ENCODE peak calls at places on chromosomes 6 and 20, in seven cellular contexts. G is ascending aorta, Z is fibroblast of lung, N is neuronal stem cell, J is GM23338, S is mesenchymal stem cell, L is lung. B is an unnamed sample.
A peak's percentile ranks its signal among the peaks of the same experiment; 100 is the strongest.

GRCh38 chr20:48737463-48738093 is 90.2 kb downstream of the PREX1 start:
- DNase-seq in G (no peak), Z (no peak), N (peak; percentile 15), J (no peak), S (no peak), L (no peak), B (no peak)

GRCh38 chr6:10414766-10415592 is at the start of gene TFAP2A:
- DNase-seq in G (no peak), Z (no peak), N (no peak), J (peak; percentile 95), S (peak; percentile 43), L (no peak), B (no peak)

GRCh38 chr6:31356216-31356945 is 598 bp downstream of the HLA-B start:
- DNase-seq in G (no peak), Z (peak; percentile 30), N (no peak), J (peak; percentile 47), S (peak; percentile 62), L (peak; percentile 46), B (peak; percentile 74)

GRCh38 chr6:36731622-36732310 is 34.1 kb downstream of the RAB44 start:
- DNase-seq in G (no peak), Z (no peak), N (no peak), J (peak; percentile 38), S (no peak), L (no peak), B (no peak)

GRCh38 chr20:40638414-40638813 is 50.6 kb downstream of the MAFB start:
- DNase-seq in G (no peak), Z (no peak), N (no peak), J (no peak), S (no peak), L (no peak), B (peak; percentile 25)

GRCh38 chr20:43379239-43379917 is 78.3 kb upstream of the SRSF6 start:
- DNase-seq in G (no peak), Z (peak; percentile 37), N (no peak), J (no peak), S (no peak), L (no peak), B (no peak)

GRCh38 chr20:40687384-40688128 is 1.5 kb downstream of the MAFB start:
- DNase-seq in G (no peak), Z (peak; percentile 34), N (peak; percentile 56), J (peak; percentile 73), S (peak; percentile 46), L (peak; percentile 81), B (peak; percentile 81)

GRCh38 chr6:1729133-1729751 is 119.5 kb downstream of the FOXC1 start:
- DNase-seq in G (no peak), Z (no peak), N (no peak), J (no peak), S (no peak), L (no peak), B (no peak)

GRCh38 chr6:34276191-34276590 is 27.4 kb upstream of the SMIM29 start:
- DNase-seq in G (no peak), Z (no peak), N (no peak), J (no peak), S (no peak), L (no peak), B (no peak)

GRCh38 chr6:12228447-12229146 is 61.6 kb upstream of the EDN1 start:
- DNase-seq in G (no peak), Z (no peak), N (no peak), J (peak; percentile 3), S (no peak), L (no peak), B (no peak)

GRCh38 chr6:164210323-164210722 is 795.8 kb downstream of the QKI start:
- DNase-seq in G (no peak), Z (no peak), N (no peak), J (no peak), S (no peak), L (no peak), B (no peak)

GRCh38 chr6:77015350-77015749 is 447.9 kb downstream of the HTR1B start:
- DNase-seq in G (no peak), Z (peak; percentile 26), N (no peak), J (no peak), S (peak; percentile 83), L (no peak), B (no peak)

GRCh38 chr20:44117296-44118184 is 69.4 kb downstream of the JPH2 start:
- DNase-seq in G (no peak), Z (no peak), N (no peak), J (no peak), S (no peak), L (no peak), B (no peak)

GRCh38 chr20:38291961-38292360 is 12.0 kb upstream of the BPI start:
- DNase-seq in G (no peak), Z (no peak), N (no peak), J (no peak), S (no peak), L (no peak), B (no peak)

GRCh38 chr20:25318471-25319240 is 70.8 kb downstream of the PYGB start:
- DNase-seq in G (no peak), Z (no peak), N (no peak), J (no peak), S (no peak), L (no peak), B (no peak)

GRCh38 chr6:21634582-21634981 is 41.0 kb downstream of the SOX4 start:
- DNase-seq in G (no peak), Z (peak; percentile 92), N (no peak), J (no peak), S (peak; percentile 97), L (no peak), B (no peak)

GRCh38 chr6:13453771-13454251 is 33.6 kb downstream of the GFOD1 start:
- DNase-seq in G (no peak), Z (peak; percentile 27), N (no peak), J (no peak), S (no peak), L (no peak), B (no peak)

GRCh38 chr6:156379946-156380707 is 397.1 kb upstream of the ARID1B start:
- DNase-seq in G (no peak), Z (peak; percentile 43), N (no peak), J (no peak), S (peak; percentile 46), L (no peak), B (no peak)

GRCh38 chr20:33524261-33524660 is 34.4 kb downstream of the CBFA2T2 start:
- DNase-seq in G (no peak), Z (peak; percentile 15), N (no peak), J (no peak), S (no peak), L (no peak), B (no peak)
- H3K4me1 ChIP-seq in G (no peaks in the 10 kb centered on the region), Z (no peaks in the 10 kb centered on the region), N (no peaks in the 10 kb centered on the region), J (peaks cover 3% of the 10 kb centered on the region), S (peaks cover 1% of the 10 kb centered on the region), L (peaks cover 1% of the 10 kb centered on the region), B (peaks cover 6% of the 10 kb centered on the region)

GRCh38 chr6:169024047-169024660 is 229.5 kb downstream of the THBS2 start:
- DNase-seq in G (no peak), Z (no peak), N (no peak), J (no peak), S (no peak), L (no peak), B (no peak)

GRCh38 chr6:169026175-169026574 is 227.5 kb downstream of the THBS2 start:
- DNase-seq in G (no peak), Z (peak; percentile 37), N (no peak), J (no peak), S (no peak), L (no peak), B (no peak)

GRCh38 chr6:169028343-169028742 is 225.3 kb downstream of the THBS2 start:
- DNase-seq in G (no peak), Z (no peak), N (no peak), J (no peak), S (no peak), L (no peak), B (no peak)

GRCh38 chr6:169034523-169035167 is 219.0 kb downstream of the THBS2 start:
- DNase-seq in G (no peak), Z (peak; percentile 27), N (no peak), J (no peak), S (no peak), L (no peak), B (no peak)

DNA sequence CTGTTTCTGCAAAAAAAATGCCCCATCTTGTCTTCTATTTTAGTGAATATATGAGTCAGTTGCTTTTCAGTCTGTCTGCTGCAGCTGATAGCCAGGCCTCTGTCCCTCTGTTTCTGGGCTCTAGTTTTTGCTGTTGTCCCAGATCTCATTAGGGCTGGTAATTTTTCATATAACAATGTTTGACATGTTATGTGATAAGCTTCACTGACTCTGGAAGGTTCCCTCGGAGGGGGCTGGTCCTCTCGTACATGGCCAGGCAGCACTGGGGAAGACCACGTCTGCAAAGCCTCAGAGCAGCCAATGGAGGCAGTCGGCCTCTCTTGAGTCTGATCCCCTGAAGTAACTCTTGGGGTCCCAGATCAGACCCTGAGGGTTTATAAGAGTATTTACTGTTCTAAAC is 223.8 kb downstream of the THBS2 start:
- DNase-seq in G (no peak), Z (no peak), N (no peak), J (no peak), S (no peak), L (no peak), B (no peak)
- H3K4me3 ChIP-seq in G (no peak overlapping the region), Z (no peak overlapping the region), N (no peak overlapping the region), J (no peak overlapping the region), S (no peak overlapping the region), L (no peak overlapping the region), B (no peak overlapping the region)

DNA sequence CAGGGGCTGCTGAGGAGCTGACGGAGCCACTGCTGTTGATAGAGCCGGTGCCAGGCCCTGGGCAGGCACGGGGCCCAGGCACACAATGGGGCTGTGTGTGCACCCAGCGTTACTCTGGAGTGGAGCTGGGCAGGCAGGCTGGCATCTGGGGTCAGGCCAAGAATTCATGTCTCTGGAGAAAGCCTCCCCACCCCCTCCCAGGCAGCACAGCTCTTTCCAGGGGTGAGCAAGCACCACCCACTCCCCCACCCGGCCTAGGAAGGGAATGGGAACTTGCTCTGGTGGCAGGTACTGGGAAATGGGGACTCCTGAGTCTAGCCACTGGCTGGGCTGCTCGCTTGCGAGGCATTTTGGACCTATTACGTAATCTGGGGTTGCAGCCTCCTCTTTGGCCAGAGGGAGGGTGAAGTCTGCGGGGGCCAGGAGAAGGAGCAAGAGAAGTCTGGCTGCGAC is 22.7 kb downstream of the TFEB start:
- DNase-seq in G (peak; percentile 56), Z (peak; percentile 47), N (no peak), J (no peak), S (no peak), L (peak; percentile 72), B (no peak)
- H3K27ac ChIP-seq in G (peak overlapping the region; percentile 90), Z (no peak overlapping the region), N (no peak overlapping the region), J (no peak overlapping the region), S (peak overlapping the region; percentile 30), L (peak overlapping the region; percentile 73), B (peak overlapping the region; percentile 79)

DNA sequence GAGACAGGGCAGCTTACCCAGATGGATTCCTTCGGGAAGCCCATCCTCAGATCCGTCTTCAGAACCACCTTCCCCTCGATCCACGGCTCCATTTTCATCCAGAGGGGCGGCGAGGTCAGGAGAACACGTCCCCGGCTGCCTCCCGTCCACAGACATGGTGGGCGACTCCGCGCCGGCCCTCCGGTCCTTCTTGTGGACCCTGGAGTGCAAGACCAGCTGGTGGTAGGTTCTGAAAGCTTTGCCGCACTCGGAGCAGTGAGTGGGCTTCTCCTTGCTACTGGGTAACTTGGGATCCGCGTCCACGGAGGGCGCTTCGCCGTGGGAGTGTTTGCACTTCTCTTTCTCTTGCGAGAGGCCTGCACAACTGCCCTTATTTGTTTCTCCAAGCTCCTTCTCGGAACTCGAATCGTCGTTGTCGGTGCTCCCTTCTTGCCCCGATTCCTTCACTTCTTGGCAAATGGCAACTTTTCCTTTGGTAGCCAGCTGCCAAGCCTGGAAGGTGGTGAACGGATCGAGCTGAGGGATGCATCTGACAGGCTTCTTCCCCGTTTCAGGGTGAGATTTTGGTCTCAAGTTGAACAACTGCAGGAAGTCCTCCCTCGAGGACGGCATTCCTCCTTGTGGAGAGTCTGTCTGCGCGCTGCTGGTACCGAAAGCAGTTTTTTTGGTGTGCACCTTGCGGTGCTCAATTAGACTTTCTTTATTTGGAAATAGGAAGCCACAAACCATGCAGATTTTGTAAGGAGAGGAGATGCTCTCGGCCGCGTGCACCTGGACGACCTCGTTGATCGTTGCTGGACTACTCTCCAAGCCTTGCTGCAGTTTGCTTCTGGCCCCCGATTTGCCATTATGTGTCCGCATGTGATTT is 12.0 kb downstream of the ZNF217 start:
- DNase-seq in G (no peak), Z (no peak), N (no peak), J (no peak), S (no peak), L (peak; percentile 15), B (no peak)
- H3K4me1 ChIP-seq in G (peaks cover 10% of the 10 kb centered on the region), Z (peaks cover 27% of the 10 kb centered on the region), N (peaks cover 13% of the 10 kb centered on the region), J (peaks cover 54% of the 10 kb centered on the region), S (peaks cover 2% of the 10 kb centered on the region), L (peaks cover 8% of the 10 kb centered on the region), B (peaks cover 82% of the 10 kb centered on the region)

B was measured in suprapubic skin.